ENCODE peak calls at places on chromosomes 12 and 14, in four cellular contexts. R, Y, W and H are unnamed samples.

GRCh38 chr14:90809530-90810312 is 6.5 kb downstream of the TTC7B start:
- DNase-seq in R (no peak), Y (no peak), W (no peak), H (no peak)

GRCh38 chr14:53553221-53553620 is 400.1 kb upstream of the DDHD1 start:
- DNase-seq in R (no peak), Y (no peak), W (no peak), H (no peak)

GRCh38 chr12:72276212-72276865 is 4.2 kb downstream of the TRHDE start:
- DNase-seq in R (no peak), Y (no peak), W (no peak), H (no peak)

GRCh38 chr14:105440992-105441391 is 21.4 kb downstream of the MTA1 start:
- DNase-seq in R (no peak), Y (no peak), W (no peak), H (no peak)

GRCh38 chr12:49126852-49127763 is 4.1 kb downstream of the TUBA1B start:
- DNase-seq in R (no peak), Y (no peak), W (no peak), H (no peak)

GRCh38 chr12:14913381-14913781 is 25.0 kb downstream of the ERP27 start:
- DNase-seq in R (peak; percentile 66), Y (no peak), W (peak; percentile 72), H (no peak)

GRCh38 chr12:130194154-130194553 is 31.9 kb downstream of the FZD10 start:
- DNase-seq in R (no peak), Y (no peak), W (no peak), H (no peak)

GRCh38 chr12:2555487-2556082 is 239.2 kb upstream of the FKBP4 start:
- DNase-seq in R (no peak), Y (no peak), W (no peak), H (no peak)

GRCh38 chr12:69739287-69740191 is 879 bp downstream of the RAB3IP start:
- DNase-seq in R (peak; percentile 57), Y (peak; percentile 82), W (peak; percentile 49), H (peak; percentile 59)

GRCh38 chr12:51533799-51534198 is 57.2 kb upstream of the SCN8A start:
- DNase-seq in R (no peak), Y (peak; percentile 41), W (peak; percentile 25), H (no peak)

GRCh38 chr12:63989301-63989845 is 144.9 kb downstream of the SRGAP1 start:
- DNase-seq in R (no peak), Y (no peak), W (peak; percentile 54), H (no peak)

GRCh38 chr12:203462-204260 is 10.3 kb downstream of the SLC6A12 start:
- DNase-seq in R (no peak), Y (peak; percentile 75), W (peak; percentile 17), H (peak; percentile 74)

GRCh38 chr12:88306471-88307069 is 164.5 kb downstream of the TMTC3 start:
- DNase-seq in R (no peak), Y (no peak), W (no peak), H (no peak)

GRCh38 chr12:99649551-99649950 is 2.0 kb downstream of the GARIN6 start:
- DNase-seq in R (no peak), Y (peak; percentile 18), W (no peak), H (no peak)

GRCh38 chr14:83556746-83557460 is 1973.0 kb upstream of the FLRT2 start:
- DNase-seq in R (no peak), Y (no peak), W (peak; percentile 7), H (no peak)

GRCh38 chr12:47068539-47068938 is 10.9 kb upstream of the PCED1B start:
- DNase-seq in R (no peak), Y (no peak), W (no peak), H (no peak)

GRCh38 chr12:45898094-45898493 is 92.3 kb downstream of the SCAF11 start:
- DNase-seq in R (no peak), Y (no peak), W (no peak), H (no peak)
- TF ChIP-seq CTCF in R (no peak), Y (no peak), W (no peak), H (no peak)

DNA sequence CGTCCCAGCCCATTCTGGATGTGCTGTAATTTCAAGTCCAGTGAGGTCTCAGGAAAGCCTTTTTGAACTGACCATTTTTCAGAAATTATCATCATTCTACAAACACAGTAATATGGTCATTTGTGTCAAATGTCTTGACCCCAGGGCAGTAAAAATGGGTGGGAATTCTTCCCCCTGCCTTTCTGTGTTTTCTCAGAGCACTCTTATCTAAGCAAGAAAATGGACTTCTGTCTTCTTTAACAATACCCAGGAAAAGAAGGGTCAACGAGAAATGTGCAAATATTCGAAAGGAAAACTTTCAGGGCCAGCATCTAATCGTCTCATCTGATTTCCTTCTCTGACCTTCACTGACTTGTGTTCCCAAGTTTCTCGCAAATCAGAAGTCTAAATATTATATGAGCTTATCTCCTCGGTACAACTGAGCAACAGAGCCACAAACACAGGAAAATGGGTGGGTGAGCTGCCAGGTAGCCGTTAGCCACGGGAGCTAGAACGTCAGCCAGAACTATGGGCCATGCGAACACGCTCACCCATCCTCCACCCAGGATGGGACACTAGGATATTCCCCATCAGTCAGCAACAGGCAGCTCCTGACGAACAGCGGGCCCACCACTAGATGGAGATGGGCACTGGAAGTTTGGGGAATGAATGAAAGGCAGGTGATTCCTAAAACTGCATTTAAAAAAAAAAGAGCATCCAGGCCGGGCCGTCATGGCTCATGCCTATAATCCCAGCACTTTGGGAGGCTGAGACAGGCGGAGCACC is 57.1 kb downstream of the VWF start:
- DNase-seq in R (no peak), Y (no peak), W (peak; percentile 60), H (no peak)
- TF ChIP-seq CTCF in R (no peak), Y (peak; percentile 44), W (peak; percentile 48), H (peak; percentile 50)

DNA sequence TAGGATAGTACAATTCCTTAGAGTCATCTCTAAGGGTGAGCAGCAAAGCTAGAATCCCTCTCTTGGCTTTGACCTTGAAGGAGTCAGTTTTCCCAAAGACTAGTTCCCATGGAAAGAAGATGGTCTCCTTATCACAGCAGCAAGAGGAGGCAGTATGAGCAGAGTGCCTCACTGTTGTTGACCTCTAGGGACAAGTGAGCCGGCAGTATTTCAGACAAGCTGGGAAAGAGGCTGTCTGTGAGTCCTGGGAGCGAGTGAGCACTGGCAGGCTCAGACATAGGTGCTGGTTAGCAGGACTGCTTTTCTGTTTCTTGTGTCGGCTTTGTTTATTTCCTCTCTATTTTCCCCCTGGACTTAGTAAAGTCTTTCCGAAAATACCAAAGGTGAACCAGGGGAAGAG is 60.7 kb downstream of the NTF3 start:
- DNase-seq in R (no peak), Y (no peak), W (no peak), H (no peak)
- TF ChIP-seq CTCF in R (no peak), Y (no peak), W (no peak), H (peak; percentile 12)

GRCh38 chr14:104334812-104335161 is 196.4 kb downstream of the KIF26A start:
- DNase-seq in R (peak; percentile 25), Y (no peak), W (no peak), H (no peak)

GRCh38 chr14:104337381-104337780 is 199.0 kb downstream of the KIF26A start:
- DNase-seq in R (peak; percentile 12), Y (no peak), W (no peak), H (no peak)

GRCh38 chr14:104335611-104336010 is 197.2 kb downstream of the KIF26A start:
- DNase-seq in R (peak; percentile 37), Y (no peak), W (no peak), H (no peak)

GRCh38 chr14:104333903-104334811 is 195.8 kb downstream of the KIF26A start:
- DNase-seq in R (peak; percentile 43), Y (no peak), W (no peak), H (no peak)

GRCh38 chr14:104335176-104335575 is 196.8 kb downstream of the KIF26A start:
- DNase-seq in R (peak; percentile 20), Y (no peak), W (no peak), H (no peak)
- TF ChIP-seq CTCF in R (no peak), Y (no peak), W (no peak), H (no peak)

GRCh38 chr14:24277606-24278321 is 6.4 kb upstream of the RABGGTA start:
- DNase-seq in R (no peak), Y (no peak), W (no peak), H (no peak)

GRCh38 chr14:24280797-24281460 is 9.5 kb upstream of the RABGGTA start:
- DNase-seq in R (no peak), Y (no peak), W (peak; percentile 62), H (no peak)

GRCh38 chr14:24275524-24276139 is 4.2 kb upstream of the RABGGTA start:
- DNase-seq in R (no peak), Y (no peak), W (no peak), H (no peak)

GRCh38 chr14:24282736-24283135 is 11.3 kb upstream of the RABGGTA start:
- DNase-seq in R (no peak), Y (no peak), W (no peak), H (no peak)

DNA sequence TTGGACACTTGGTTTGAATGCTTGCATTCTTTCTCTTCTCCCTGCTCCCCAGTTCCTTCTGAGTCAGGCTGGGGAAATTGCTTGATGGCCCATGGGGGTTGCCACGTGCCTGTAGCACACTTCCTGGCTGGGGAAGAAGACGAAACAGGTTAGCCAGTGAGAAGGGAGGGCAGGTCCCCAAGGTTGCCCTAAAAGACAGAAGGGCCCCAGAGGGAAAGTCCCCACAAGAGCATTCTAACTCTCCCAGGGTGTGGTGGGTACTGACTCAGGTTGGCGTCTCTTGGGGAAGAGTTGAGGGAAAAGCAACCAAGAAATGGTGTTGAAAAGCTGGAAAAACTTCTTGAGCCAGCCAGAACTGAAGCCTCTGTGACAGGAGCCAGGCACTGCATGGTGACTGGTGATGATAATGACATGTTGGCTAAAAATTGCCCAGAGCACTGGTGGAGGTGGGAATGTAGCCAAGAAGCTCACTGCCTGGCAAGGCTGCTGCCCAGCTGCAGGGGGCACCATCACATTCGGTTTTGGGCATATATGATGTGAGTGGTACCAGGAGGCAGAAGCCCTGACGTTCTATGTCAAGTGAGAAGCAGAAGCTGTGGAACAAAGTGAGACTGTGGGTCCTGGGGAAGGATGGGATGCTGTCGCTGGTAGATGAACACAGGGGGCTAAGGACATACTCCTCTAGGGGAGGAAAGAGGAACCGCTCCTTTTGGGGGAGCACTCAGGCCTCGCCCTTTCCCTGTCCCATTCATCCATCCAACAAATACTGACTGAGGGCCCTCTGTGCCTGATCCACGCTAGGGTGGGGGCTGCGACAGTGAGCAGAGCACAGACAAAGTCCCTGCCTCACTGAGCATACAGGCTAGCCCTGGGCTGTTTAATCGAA is 8.1 kb upstream of the RABGGTA start:
- DNase-seq in R (no peak), Y (no peak), W (peak; percentile 19), H (no peak)
- TF ChIP-seq CTCF in R (no peak), Y (peak; percentile 5), W (peak; percentile 7), H (no peak)

GRCh38 chr12:74111688-74112360 is 425.8 kb upstream of the ATXN7L3B start:
- DNase-seq in R (no peak), Y (peak; percentile 57), W (no peak), H (peak; percentile 24)
- TF ChIP-seq CTCF in R (no peak), Y (no peak), W (no peak), H (peak; percentile 70)

GRCh38 chr12:65670775-65671174 is 153.5 kb upstream of the HMGA2 start:
- DNase-seq in R (no peak), Y (no peak), W (no peak), H (no peak)

GRCh38 chr12:65675141-65675621 is 149.1 kb upstream of the HMGA2 start:
- DNase-seq in R (no peak), Y (no peak), W (no peak), H (no peak)

GRCh38 chr12:65672441-65672840 is 151.8 kb upstream of the HMGA2 start:
- DNase-seq in R (no peak), Y (no peak), W (no peak), H (no peak)

GRCh38 chr12:65673291-65673690 is 151.0 kb upstream of the HMGA2 start:
- DNase-seq in R (no peak), Y (no peak), W (no peak), H (no peak)

GRCh38 chr12:65673732-65674131 is 150.6 kb upstream of the HMGA2 start:
- DNase-seq in R (no peak), Y (no peak), W (peak; percentile 70), H (no peak)
- TF ChIP-seq CTCF in R (no peak), Y (peak; percentile 14), W (no peak), H (no peak)